ENCODE peak calls at places on chromosomes 1 and 21, in five cellular contexts. One of them, this sample, is unnamed.

GRCh38 chr21:44955803-44956175 is 16.0 kb downstream of the SLX9 start:
- DNase-seq in foreskin fibroblast: no peak
- DNase-seq in CD8-positive, alpha-beta memory T cell: no peak
- DNase-seq in SK-N-SH: no peak
- DNase-seq in right lobe of liver: no peak
- DNase-seq in this sample: no peak

GRCh38 chr1:231871878-231872277 is 245.3 kb downstream of the DISC1 start:
- DNase-seq in CD8-positive, alpha-beta memory T cell: no peak
- DNase-seq in right lobe of liver: no peak
- DNase-seq in foreskin fibroblast: no peak
- DNase-seq in SK-N-SH: no peak
- DNase-seq in this sample: no peak

GRCh38 chr1:52825868-52826267 is 16.7 kb upstream of the ZYG11A start:
- DNase-seq in CD8-positive, alpha-beta memory T cell: no peak
- DNase-seq in SK-N-SH: no peak
- DNase-seq in right lobe of liver: no peak
- DNase-seq in foreskin fibroblast: peak; percentile 8
- DNase-seq in this sample: no peak

GRCh38 chr1:66360285-66360724 is 173.6 kb upstream of the SGIP1 start:
- DNase-seq in CD8-positive, alpha-beta memory T cell: no peak
- DNase-seq in SK-N-SH: no peak
- DNase-seq in foreskin fibroblast: no peak
- DNase-seq in right lobe of liver: no peak
- DNase-seq in this sample: no peak

GRCh38 chr1:54585181-54586066 is 37.4 kb downstream of the ACOT11 start:
- DNase-seq in CD8-positive, alpha-beta memory T cell: no peak
- DNase-seq in foreskin fibroblast: no peak
- DNase-seq in right lobe of liver: peak; percentile 39
- DNase-seq in SK-N-SH: no peak
- DNase-seq in this sample: no peak

GRCh38 chr21:46604975-46605758 is at the start of gene S100B:
- DNase-seq in SK-N-SH: peak; percentile 86
- DNase-seq in CD8-positive, alpha-beta memory T cell: no peak
- DNase-seq in right lobe of liver: no peak
- DNase-seq in foreskin fibroblast: no peak
- DNase-seq in this sample: peak; percentile 79

GRCh38 chr1:219333626-219334025 is 159.9 kb downstream of the LYPLAL1 start:
- DNase-seq in CD8-positive, alpha-beta memory T cell: no peak
- DNase-seq in right lobe of liver: no peak
- DNase-seq in foreskin fibroblast: no peak
- DNase-seq in SK-N-SH: no peak
- DNase-seq in this sample: no peak

GRCh38 chr1:28437260-28437923 is 67.9 kb downstream of the PHACTR4 start:
- DNase-seq in CD8-positive, alpha-beta memory T cell: no peak
- DNase-seq in right lobe of liver: no peak
- DNase-seq in foreskin fibroblast: peak; percentile 87
- DNase-seq in SK-N-SH: no peak
- DNase-seq in this sample: no peak

GRCh38 chr1:35810096-35810860 is 2.5 kb downstream of the AGO4 start:
- DNase-seq in right lobe of liver: no peak
- DNase-seq in CD8-positive, alpha-beta memory T cell: no peak
- DNase-seq in SK-N-SH: no peak
- DNase-seq in foreskin fibroblast: peak; percentile 41
- DNase-seq in this sample: no peak

DNA sequence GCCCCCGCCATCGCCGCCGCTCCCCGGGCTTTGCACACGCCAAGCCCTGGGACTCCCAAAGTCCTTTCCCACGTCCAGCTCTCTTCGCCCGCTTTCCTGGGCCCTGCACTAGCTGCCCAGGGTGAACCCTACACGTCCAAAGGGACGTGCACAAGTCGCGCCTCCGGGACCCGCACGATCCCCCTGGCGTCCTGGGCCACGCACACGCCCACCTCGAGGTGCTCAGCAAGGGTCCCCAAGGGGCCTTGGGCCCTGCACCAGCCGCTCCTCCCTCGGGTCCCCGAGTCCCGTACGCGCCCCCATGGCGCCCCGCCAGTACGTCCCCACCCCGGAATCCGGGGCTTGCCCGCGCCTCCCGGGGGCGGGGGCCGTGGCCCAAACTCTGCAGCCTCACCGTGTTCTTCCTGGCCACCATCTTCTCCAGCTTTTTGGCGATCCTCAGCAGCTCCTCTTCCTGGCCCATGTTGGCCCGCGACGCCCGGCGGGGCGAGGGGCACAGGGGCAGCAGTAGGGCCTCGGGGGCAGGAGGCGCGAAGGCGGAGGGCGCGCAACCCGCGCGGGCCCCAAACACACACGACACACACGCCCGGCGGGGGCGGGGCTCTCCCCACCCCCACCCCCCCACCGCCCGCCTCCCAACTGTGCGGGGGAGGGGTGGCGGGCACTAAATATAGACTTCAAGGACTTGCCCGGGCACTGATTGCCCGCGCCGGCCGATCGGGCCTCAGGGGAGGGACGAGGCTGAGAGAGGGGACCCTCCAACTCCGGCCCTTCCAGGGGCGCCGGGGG is at the start of gene TCEA3:
- DNase-seq in foreskin fibroblast: peak; percentile 36
- DNase-seq in right lobe of liver: peak; percentile 82
- DNase-seq in SK-N-SH: peak; percentile 41
- DNase-seq in CD8-positive, alpha-beta memory T cell: peak; percentile 21
- DNase-seq in this sample: peak; percentile 86
- H3K4me3 ChIP-seq in foreskin fibroblast: peak within 1 kb of the TSS; percentile 55
- H3K4me3 ChIP-seq in right lobe of liver: peak within 1 kb of the TSS; percentile 70
- H3K4me3 ChIP-seq in SK-N-SH: no peak within 1 kb of the TSS
- H3K4me3 ChIP-seq in CD8-positive, alpha-beta memory T cell: peak within 1 kb of the TSS; percentile 35
- H3K4me3 ChIP-seq in this sample: peak within 1 kb of the TSS; percentile 33

DNA sequence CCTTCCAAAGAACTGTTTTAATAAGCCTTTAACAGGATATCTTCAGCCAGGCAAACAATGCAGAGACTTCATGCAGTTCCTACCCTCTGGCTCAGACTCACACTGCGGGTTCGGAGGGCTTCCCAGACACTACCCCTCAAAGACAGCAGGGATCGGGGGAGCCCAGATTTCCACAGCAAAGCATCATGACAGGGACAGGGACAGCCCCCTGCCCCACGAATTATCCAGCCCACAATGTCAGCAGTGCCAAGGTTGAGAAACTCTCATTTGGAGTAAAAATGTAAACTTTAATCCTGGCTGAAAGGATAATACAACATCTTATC is 20.1 kb downstream of the NPHP4 start:
- DNase-seq in CD8-positive, alpha-beta memory T cell: no peak
- DNase-seq in foreskin fibroblast: no peak
- DNase-seq in right lobe of liver: no peak
- DNase-seq in SK-N-SH: no peak
- DNase-seq in this sample: no peak
- H3K4me3 ChIP-seq in CD8-positive, alpha-beta memory T cell: no peak overlapping the region
- H3K4me3 ChIP-seq in foreskin fibroblast: no peak overlapping the region
- H3K4me3 ChIP-seq in right lobe of liver: no peak overlapping the region
- H3K4me3 ChIP-seq in SK-N-SH: no peak overlapping the region
- H3K4me3 ChIP-seq in this sample: no peak overlapping the region

GRCh38 chr21:33841561-33841960 is 74.0 kb downstream of the ATP5PO start:
- DNase-seq in foreskin fibroblast: no peak
- DNase-seq in right lobe of liver: peak; percentile 40
- DNase-seq in SK-N-SH: no peak
- DNase-seq in CD8-positive, alpha-beta memory T cell: no peak
- DNase-seq in this sample: no peak

GRCh38 chr21:33844890-33845205 is 70.8 kb downstream of the ATP5PO start:
- DNase-seq in foreskin fibroblast: no peak
- DNase-seq in CD8-positive, alpha-beta memory T cell: no peak
- DNase-seq in SK-N-SH: no peak
- DNase-seq in right lobe of liver: no peak
- DNase-seq in this sample: no peak

GRCh38 chr21:33846141-33846540 is 69.5 kb downstream of the ATP5PO start:
- DNase-seq in SK-N-SH: no peak
- DNase-seq in foreskin fibroblast: no peak
- DNase-seq in right lobe of liver: no peak
- DNase-seq in CD8-positive, alpha-beta memory T cell: no peak
- DNase-seq in this sample: no peak

GRCh38 chr21:33843216-33843615 is 72.4 kb downstream of the ATP5PO start:
- DNase-seq in CD8-positive, alpha-beta memory T cell: no peak
- DNase-seq in foreskin fibroblast: peak; percentile 34
- DNase-seq in SK-N-SH: no peak
- DNase-seq in right lobe of liver: peak; percentile 38
- DNase-seq in this sample: no peak

GRCh38 chr21:33844104-33844889 is 71.3 kb downstream of the ATP5PO start:
- DNase-seq in CD8-positive, alpha-beta memory T cell: no peak
- DNase-seq in SK-N-SH: no peak
- DNase-seq in foreskin fibroblast: peak; percentile 61
- DNase-seq in right lobe of liver: no peak
- DNase-seq in this sample: no peak
- H3K4me3 ChIP-seq in CD8-positive, alpha-beta memory T cell: no peak overlapping the region
- H3K4me3 ChIP-seq in SK-N-SH: no peak overlapping the region
- H3K4me3 ChIP-seq in foreskin fibroblast: no peak overlapping the region
- H3K4me3 ChIP-seq in right lobe of liver: no peak overlapping the region
- H3K4me3 ChIP-seq in this sample: no peak overlapping the region

DNA sequence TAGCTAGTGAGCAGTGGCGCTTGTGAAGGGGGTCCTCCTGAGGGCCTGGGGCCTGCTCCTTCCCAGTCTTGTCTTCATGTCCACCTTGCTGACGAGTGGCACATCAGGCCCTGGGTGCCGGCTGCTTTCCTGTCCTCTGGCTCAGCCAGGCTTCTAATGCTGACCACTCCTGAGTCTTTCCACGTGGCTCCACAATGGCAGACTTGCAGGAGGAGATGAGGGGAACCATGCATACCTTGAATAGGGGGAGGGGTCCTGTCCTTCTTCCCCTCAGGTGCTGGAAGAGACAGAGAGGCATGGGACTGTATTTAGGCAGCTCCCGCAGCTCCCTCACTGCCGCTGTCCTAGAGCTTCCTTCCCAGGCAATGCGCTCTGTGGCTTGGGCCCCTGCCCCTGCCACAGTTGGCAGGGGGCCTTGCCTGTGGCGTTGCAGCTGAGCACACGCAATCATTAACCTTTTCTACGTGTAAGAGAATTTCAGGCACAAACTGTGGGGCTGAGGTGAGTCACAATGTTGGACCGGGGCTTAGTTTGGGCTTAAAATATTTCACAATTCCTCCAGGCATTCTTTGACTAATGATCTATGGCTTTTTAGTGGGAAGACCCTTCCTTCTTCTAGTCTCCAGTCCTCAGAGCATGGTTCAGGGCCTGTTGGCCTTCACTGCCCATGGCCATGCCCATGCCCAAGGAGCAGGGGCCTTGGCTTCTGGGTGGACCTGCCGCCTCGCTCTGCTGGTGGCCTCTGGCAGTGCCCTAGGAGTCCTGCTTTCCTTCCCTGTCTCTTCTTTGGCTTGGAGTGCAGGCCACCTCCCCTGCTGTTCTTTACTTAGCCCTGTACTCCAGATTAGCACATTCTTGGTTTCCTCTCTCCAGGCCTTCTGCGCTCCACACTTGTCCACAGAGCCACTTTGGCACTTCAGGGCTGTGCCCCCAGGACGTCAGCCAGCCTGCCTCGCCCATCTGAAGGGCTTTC is 39.1 kb downstream of the MAPKAPK2 start:
- DNase-seq in CD8-positive, alpha-beta memory T cell: no peak
- DNase-seq in SK-N-SH: no peak
- DNase-seq in foreskin fibroblast: peak; percentile 65
- DNase-seq in right lobe of liver: peak; percentile 81
- DNase-seq in this sample: peak; percentile 75
- H3K4me3 ChIP-seq in CD8-positive, alpha-beta memory T cell: no peak overlapping the region
- H3K4me3 ChIP-seq in SK-N-SH: no peak overlapping the region
- H3K4me3 ChIP-seq in foreskin fibroblast: no peak overlapping the region
- H3K4me3 ChIP-seq in right lobe of liver: no peak overlapping the region
- H3K4me3 ChIP-seq in this sample: no peak overlapping the region

GRCh38 chr21:41830145-41830707 is 48.9 kb downstream of the PRDM15 start:
- DNase-seq in CD8-positive, alpha-beta memory T cell: no peak
- DNase-seq in right lobe of liver: no peak
- DNase-seq in SK-N-SH: no peak
- DNase-seq in foreskin fibroblast: no peak
- DNase-seq in this sample: no peak
- H3K4me3 ChIP-seq in CD8-positive, alpha-beta memory T cell: no peak overlapping the region
- H3K4me3 ChIP-seq in right lobe of liver: no peak overlapping the region
- H3K4me3 ChIP-seq in SK-N-SH: no peak overlapping the region
- H3K4me3 ChIP-seq in foreskin fibroblast: no peak overlapping the region
- H3K4me3 ChIP-seq in this sample: no peak overlapping the region

GRCh38 chr1:25770541-25771245 is 29.3 kb upstream of the SELENON start:
- DNase-seq in SK-N-SH: peak; percentile 53
- DNase-seq in right lobe of liver: no peak
- DNase-seq in CD8-positive, alpha-beta memory T cell: no peak
- DNase-seq in foreskin fibroblast: no peak
- DNase-seq in this sample: peak; percentile 41

GRCh38 chr1:25772164-25772563 is 27.8 kb upstream of the SELENON start:
- DNase-seq in right lobe of liver: no peak
- DNase-seq in foreskin fibroblast: no peak
- DNase-seq in CD8-positive, alpha-beta memory T cell: no peak
- DNase-seq in SK-N-SH: no peak
- DNase-seq in this sample: peak; percentile 29

GRCh38 chr1:25772692-25773245 is 27.2 kb upstream of the SELENON start:
- DNase-seq in right lobe of liver: no peak
- DNase-seq in foreskin fibroblast: no peak
- DNase-seq in CD8-positive, alpha-beta memory T cell: no peak
- DNase-seq in SK-N-SH: no peak
- DNase-seq in this sample: no peak

GRCh38 chr1:25769625-25770024 is 30.4 kb upstream of the SELENON start:
- DNase-seq in right lobe of liver: no peak
- DNase-seq in foreskin fibroblast: no peak
- DNase-seq in SK-N-SH: no peak
- DNase-seq in CD8-positive, alpha-beta memory T cell: no peak
- DNase-seq in this sample: no peak

DNA sequence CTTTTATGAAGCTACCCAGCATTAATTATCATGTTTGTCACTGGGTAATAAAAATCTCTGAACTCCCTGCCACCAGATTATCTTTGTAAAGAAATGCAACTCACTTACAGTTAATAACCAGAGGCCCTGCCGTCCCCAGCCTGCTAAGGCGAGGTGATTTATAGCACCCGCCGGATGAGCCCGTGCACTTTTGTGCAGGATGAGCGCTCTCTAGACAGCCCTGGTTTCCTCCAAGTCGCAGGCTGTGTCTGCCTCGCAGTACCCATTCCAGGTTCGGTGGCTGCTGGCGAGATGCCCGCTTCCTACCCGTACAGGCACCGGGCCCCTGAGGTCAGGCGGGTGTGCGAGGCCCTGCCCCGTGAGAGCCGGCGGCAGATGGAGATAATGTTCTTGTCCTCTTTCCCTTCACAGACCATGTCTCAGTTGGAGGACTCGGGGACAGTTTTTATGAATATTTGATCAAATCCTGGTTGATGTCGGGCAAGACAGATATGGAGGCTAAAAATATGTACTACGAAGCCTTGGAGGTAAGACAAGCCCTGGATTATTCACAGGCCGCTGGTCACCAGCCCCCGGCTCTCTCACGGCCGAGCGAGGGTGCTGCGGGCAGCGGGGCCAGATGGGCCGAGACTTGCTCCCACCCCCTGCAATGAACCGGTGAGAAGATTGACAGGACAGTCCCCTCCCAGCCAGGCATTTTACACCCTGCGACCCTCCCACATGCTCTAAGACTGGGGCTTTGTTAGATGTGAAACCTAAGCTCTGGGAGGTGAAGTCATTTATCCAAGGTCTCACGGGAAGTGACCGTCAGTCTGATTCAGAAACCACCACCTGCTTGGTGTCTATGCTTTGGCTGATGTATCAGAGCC is 28.5 kb upstream of the SELENON start:
- DNase-seq in right lobe of liver: peak; percentile 78
- DNase-seq in SK-N-SH: peak; percentile 87
- DNase-seq in CD8-positive, alpha-beta memory T cell: no peak
- DNase-seq in foreskin fibroblast: no peak
- DNase-seq in this sample: peak; percentile 87
- H3K4me3 ChIP-seq in right lobe of liver: no peak overlapping the region
- H3K4me3 ChIP-seq in SK-N-SH: no peak overlapping the region
- H3K4me3 ChIP-seq in CD8-positive, alpha-beta memory T cell: no peak overlapping the region
- H3K4me3 ChIP-seq in foreskin fibroblast: no peak overlapping the region
- H3K4me3 ChIP-seq in this sample: no peak overlapping the region

This sample was measured in H7.